ENCODE peak calls at places on chromosomes 4 and X, in ten cellular contexts. D is GM12892, Y is A549, V is EL, I is fibroblast of pulmonary artery, S is B cell, G is Calu3, H is NCI-H748 treated with DMSO at 0.1 percent for 48 hours, B is SIG-M5, Q is amniotic stem cell. E is an unnamed sample.

GRCh38 chr4:168200685-168201084 is 108.3 kb downstream of the ANXA10 start:
- DNase-seq in D (no peak), Y (peak), V (no peak), I (no peak), S (no peak), G (no peak), H (peak), B (no peak), Q (no peak), E (no peak)

GRCh38 chr4:87912164-87913004 is 63.1 kb upstream of the SPP1 start:
- DNase-seq in D (no peak), Y (no peak), V (no peak), I (peak), S (no peak), G (no peak), H (no peak), B (no peak), Q (no peak), E (no peak)

GRCh38 chrX:94744786-94745185 is 1070.8 kb downstream of the FAM133A start:
- DNase-seq in D (no peak), Y (no peak), V (no peak), I (no peak), S (no peak), G (no peak), H (no peak), B (no peak), Q (no peak), E (no peak)

GRCh38 chr4:183422962-183423653 is 21.3 kb upstream of the CDKN2AIP start:
- DNase-seq in D (no peak), Y (no peak), V (peak), I (peak), S (no peak), G (peak), H (no peak), B (no peak), Q (no peak), E (no peak)

GRCh38 chr4:139783761-139784484 is 118.3 kb downstream of the MGST2 start:
- DNase-seq in D (no peak), Y (no peak), V (no peak), I (no peak), S (no peak), G (no peak), H (no peak), B (no peak), Q (no peak), E (no peak)

GRCh38 chr4:3702084-3702521 is 64.1 kb upstream of the ADRA2C start:
- DNase-seq in D (no peak), Y (no peak), V (no peak), I (no peak), S (no peak), G (no peak), H (no peak), B (no peak), Q (no peak), E (no peak)

GRCh38 chr4:88291003-88291402 is 6.6 kb upstream of the PPM1K start:
- DNase-seq in D (no peak), Y (no peak), V (no peak), I (peak), S (no peak), G (no peak), H (no peak), B (no peak), Q (no peak), E (peak)

GRCh38 chrX:74531081-74531480 is 83.3 kb downstream of the RLIM start:
- DNase-seq in D (no peak), Y (no peak), V (no peak), I (no peak), S (no peak), G (no peak), H (no peak), B (no peak), Q (no peak), E (no peak)

GRCh38 chrX:51395807-51396728 is 63.4 kb downstream of the NUDT10 start:
- DNase-seq in D (no peak), Y (no peak), V (no peak), I (no peak), S (peak), G (no peak), H (no peak), B (no peak), Q (no peak), E (no peak)

GRCh38 chr4:185730849-185731608 is 81.0 kb downstream of the SORBS2 start:
- DNase-seq in D (no peak), Y (no peak), V (no peak), I (peak), S (no peak), G (no peak), H (no peak), B (no peak), Q (no peak), E (no peak)

GRCh38 chr4:46931981-46932380 is 22.9 kb upstream of the COX7B2 start:
- DNase-seq in D (no peak), Y (no peak), V (peak), I (peak), S (peak), G (peak), H (no peak), B (no peak), Q (peak), E (no peak)

GRCh38 chr4:168877779-168878491 is 132.1 kb downstream of the CBR4 start:
- DNase-seq in D (peak), Y (no peak), V (no peak), I (no peak), S (peak), G (peak), H (no peak), B (no peak), Q (no peak), E (peak)

GRCh38 chr4:151659631-151660030 is 101.2 kb downstream of the GATB start:
- DNase-seq in D (no peak), Y (no peak), V (no peak), I (no peak), S (no peak), G (no peak), H (no peak), B (no peak), Q (no peak), E (peak)

GRCh38 chrX:31706456-31706855 is 634.6 kb upstream of the FTHL17 start:
- DNase-seq in D (no peak), Y (no peak), V (no peak), I (peak), S (no peak), G (no peak), H (no peak), B (no peak), Q (no peak), E (no peak)

GRCh38 chr4:71188197-71188625 is 150.6 kb upstream of the SLC4A4 start:
- DNase-seq in D (no peak), Y (no peak), V (peak), I (no peak), S (peak), G (no peak), H (no peak), B (no peak), Q (no peak), E (no peak)

GRCh38 chr4:22824091-22824490 is 131.4 kb downstream of the GBA3 start:
- DNase-seq in D (no peak), Y (no peak), V (no peak), I (no peak), S (no peak), G (no peak), H (no peak), B (no peak), Q (no peak), E (no peak)

GRCh38 chr4:4558881-4559280 is 17.0 kb upstream of the STX18 start:
- DNase-seq in D (no peak), Y (no peak), V (no peak), I (no peak), S (no peak), G (no peak), H (no peak), B (no peak), Q (no peak), E (no peak)

GRCh38 chr4:1298461-1298860 is 8.8 kb downstream of the MAEA start:
- DNase-seq in D (no peak), Y (no peak), V (no peak), I (no peak), S (no peak), G (no peak), H (no peak), B (no peak), Q (no peak), E (no peak)

GRCh38 chr4:168815373-168816345 is 194.4 kb downstream of the CBR4 start:
- DNase-seq in D (no peak), Y (no peak), V (peak), I (peak), S (no peak), G (no peak), H (no peak), B (no peak), Q (no peak), E (no peak)

GRCh38 chrX:68693481-68694410 is 46.3 kb downstream of the STARD8 start:
- DNase-seq in D (no peak), Y (no peak), V (peak), I (peak), S (peak), G (peak), H (no peak), B (no peak), Q (peak), E (peak)

GRCh38 chr4:15778742-15779231 is 659 bp downstream of the CD38 start:
- DNase-seq in D (peak), Y (peak), V (peak), I (no peak), S (peak), G (peak), H (no peak), B (peak), Q (no peak), E (peak)

GRCh38 chr4:8835521-8836365 is 35.9 kb downstream of the HMX1 start:
- DNase-seq in D (peak), Y (no peak), V (no peak), I (no peak), S (no peak), G (no peak), H (no peak), B (no peak), Q (no peak), E (no peak)

GRCh38 chrX:46376246-46376885 is 168.9 kb downstream of the ZNF674 start:
- DNase-seq in D (no peak), Y (peak), V (peak), I (peak), S (no peak), G (peak), H (peak), B (no peak), Q (peak), E (no peak)

E was measured in gastrocnemius medialis.